ENCODE peak calls at places on chromosomes 4 and X, in six cellular contexts. One of them, this sample, is unnamed.

GRCh38 chr4:121049072-121049599 is 23.2 kb downstream of the NDNF start:
- DNase-seq in sigmoid colon: no peak
- DNase-seq in HCT116: no peak
- DNase-seq in gastrocnemius medialis: no peak
- DNase-seq in tibial nerve: no peak
- DNase-seq in H1: no peak
- DNase-seq in this sample: no peak

GRCh38 chrX:78595901-78596502 is 63.1 kb downstream of the RTL3 start:
- DNase-seq in H1: peak; percentile 47
- DNase-seq in gastrocnemius medialis: no peak
- DNase-seq in tibial nerve: no peak
- DNase-seq in HCT116: no peak
- DNase-seq in sigmoid colon: no peak
- DNase-seq in this sample: no peak

GRCh38 chr4:77040856-77041576 is 34.8 kb downstream of the CCNI start:
- DNase-seq in tibial nerve: no peak
- DNase-seq in HCT116: no peak
- DNase-seq in gastrocnemius medialis: no peak
- DNase-seq in H1: no peak
- DNase-seq in sigmoid colon: no peak
- DNase-seq in this sample: no peak

GRCh38 chrX:13647709-13648212 is 5.2 kb upstream of the TCEANC start:
- DNase-seq in gastrocnemius medialis: no peak
- DNase-seq in sigmoid colon: peak; percentile 73
- DNase-seq in H1: no peak
- DNase-seq in tibial nerve: peak; percentile 17
- DNase-seq in HCT116: peak; percentile 57
- DNase-seq in this sample: no peak

GRCh38 chrX:125394449-125394848 is 74.8 kb downstream of the TEX13C start:
- DNase-seq in gastrocnemius medialis: no peak
- DNase-seq in tibial nerve: no peak
- DNase-seq in H1: no peak
- DNase-seq in sigmoid colon: no peak
- DNase-seq in HCT116: no peak
- DNase-seq in this sample: no peak

GRCh38 chr4:71377561-71377960 is 38.7 kb downstream of the SLC4A4 start:
- DNase-seq in sigmoid colon: no peak
- DNase-seq in H1: no peak
- DNase-seq in gastrocnemius medialis: no peak
- DNase-seq in tibial nerve: no peak
- DNase-seq in HCT116: no peak
- DNase-seq in this sample: no peak

GRCh38 chr4:128241425-128241913 is 46.1 kb downstream of the PGRMC2 start:
- DNase-seq in sigmoid colon: no peak
- DNase-seq in gastrocnemius medialis: no peak
- DNase-seq in tibial nerve: no peak
- DNase-seq in HCT116: no peak
- DNase-seq in H1: no peak
- DNase-seq in this sample: no peak

GRCh38 chrX:105502336-105502735 is 281.8 kb upstream of the TEX13A start:
- DNase-seq in gastrocnemius medialis: no peak
- DNase-seq in HCT116: no peak
- DNase-seq in H1: no peak
- DNase-seq in tibial nerve: no peak
- DNase-seq in sigmoid colon: no peak
- DNase-seq in this sample: no peak

GRCh38 chr4:134518574-134519217 is 317.1 kb upstream of the PABPC4L start:
- DNase-seq in HCT116: no peak
- DNase-seq in sigmoid colon: no peak
- DNase-seq in H1: no peak
- DNase-seq in tibial nerve: no peak
- DNase-seq in gastrocnemius medialis: no peak
- DNase-seq in this sample: no peak

GRCh38 chr4:154004450-154004849 is 215.6 kb upstream of the SFRP2 start:
- DNase-seq in HCT116: no peak
- DNase-seq in sigmoid colon: peak; percentile 80
- DNase-seq in tibial nerve: no peak
- DNase-seq in gastrocnemius medialis: no peak
- DNase-seq in H1: no peak
- DNase-seq in this sample: no peak

GRCh38 chr4:86894465-86894864 is 2.2 kb upstream of the C4orf36 start:
- DNase-seq in HCT116: no peak
- DNase-seq in sigmoid colon: no peak
- DNase-seq in H1: no peak
- DNase-seq in tibial nerve: no peak
- DNase-seq in gastrocnemius medialis: no peak
- DNase-seq in this sample: no peak

GRCh38 chr4:30868257-30868656 is 148.1 kb downstream of the PCDH7 start:
- DNase-seq in tibial nerve: no peak
- DNase-seq in gastrocnemius medialis: no peak
- DNase-seq in HCT116: no peak
- DNase-seq in sigmoid colon: no peak
- DNase-seq in H1: no peak
- DNase-seq in this sample: no peak

GRCh38 chr4:145525291-145525740 is 43.7 kb downstream of the SMAD1 start:
- DNase-seq in sigmoid colon: no peak
- DNase-seq in HCT116: no peak
- DNase-seq in tibial nerve: no peak
- DNase-seq in gastrocnemius medialis: no peak
- DNase-seq in H1: no peak
- DNase-seq in this sample: no peak
- H3K4me3 ChIP-seq in sigmoid colon: no peak overlapping the region
- H3K4me3 ChIP-seq in HCT116: no peak overlapping the region
- H3K4me3 ChIP-seq in tibial nerve: no peak overlapping the region
- H3K4me3 ChIP-seq in gastrocnemius medialis: no peak overlapping the region
- H3K4me3 ChIP-seq in H1: no peak overlapping the region
- H3K4me3 ChIP-seq in this sample: no peak overlapping the region

GRCh38 chr4:26558166-26558895 is 25.6 kb upstream of the TBC1D19 start:
- DNase-seq in sigmoid colon: no peak
- DNase-seq in tibial nerve: no peak
- DNase-seq in HCT116: no peak
- DNase-seq in H1: no peak
- DNase-seq in gastrocnemius medialis: no peak
- DNase-seq in this sample: no peak
- H3K4me1 ChIP-seq in sigmoid colon: peaks cover 14% of the 10 kb centered on the region
- H3K4me1 ChIP-seq in tibial nerve: no peaks in the 10 kb centered on the region
- H3K4me1 ChIP-seq in HCT116: no peaks in the 10 kb centered on the region
- H3K4me1 ChIP-seq in H1: no peaks in the 10 kb centered on the region
- H3K4me1 ChIP-seq in gastrocnemius medialis: no peaks in the 10 kb centered on the region
- H3K4me1 ChIP-seq in this sample: no peaks in the 10 kb centered on the region

GRCh38 chr4:93764647-93765246 is 63.8 kb upstream of the ATOH1 start:
- DNase-seq in HCT116: peak; percentile 40
- DNase-seq in gastrocnemius medialis: no peak
- DNase-seq in H1: no peak
- DNase-seq in tibial nerve: no peak
- DNase-seq in sigmoid colon: no peak
- DNase-seq in this sample: no peak
- TF ChIP-seq POLR2A in HCT116: no peak
- TF ChIP-seq POLR2A in gastrocnemius medialis: no peak
- TF ChIP-seq POLR2A in H1: no peak
- TF ChIP-seq POLR2A in tibial nerve: no peak
- TF ChIP-seq POLR2A in sigmoid colon: no peak
- TF ChIP-seq POLR2A in this sample: no peak

GRCh38 chr4:16896871-16897270 is 1.6 kb downstream of the LDB2 start:
- DNase-seq in tibial nerve: no peak
- DNase-seq in HCT116: no peak
- DNase-seq in sigmoid colon: no peak
- DNase-seq in H1: no peak
- DNase-seq in gastrocnemius medialis: no peak
- DNase-seq in this sample: no peak
- H3K4me3 ChIP-seq in tibial nerve: peak overlapping the region; percentile 25
- H3K4me3 ChIP-seq in HCT116: no peak overlapping the region
- H3K4me3 ChIP-seq in sigmoid colon: peak overlapping the region; percentile 46
- H3K4me3 ChIP-seq in H1: peak overlapping the region; percentile 47
- H3K4me3 ChIP-seq in gastrocnemius medialis: peak overlapping the region; percentile 59
- H3K4me3 ChIP-seq in this sample: peak overlapping the region; percentile 49

GRCh38 chr4:182190306-182190705 is 52.9 kb upstream of the TENM3 start:
- DNase-seq in H1: no peak
- DNase-seq in gastrocnemius medialis: no peak
- DNase-seq in tibial nerve: no peak
- DNase-seq in HCT116: no peak
- DNase-seq in sigmoid colon: no peak
- DNase-seq in this sample: no peak
- H3K4me1 ChIP-seq in H1: peaks cover 4% of the 10 kb centered on the region
- H3K4me1 ChIP-seq in gastrocnemius medialis: no peaks in the 10 kb centered on the region
- H3K4me1 ChIP-seq in tibial nerve: no peaks in the 10 kb centered on the region
- H3K4me1 ChIP-seq in HCT116: no peaks in the 10 kb centered on the region
- H3K4me1 ChIP-seq in sigmoid colon: no peaks in the 10 kb centered on the region
- H3K4me1 ChIP-seq in this sample: no peaks in the 10 kb centered on the region

GRCh38 chrX:154526901-154527675 is 11.1 kb upstream of the FAM3A start:
- DNase-seq in gastrocnemius medialis: peak; percentile 48
- DNase-seq in HCT116: peak; percentile 27
- DNase-seq in tibial nerve: peak; percentile 61
- DNase-seq in sigmoid colon: peak; percentile 91
- DNase-seq in H1: peak; percentile 74
- DNase-seq in this sample: peak; percentile 87
- TF ChIP-seq POLR2A in gastrocnemius medialis: no peak
- TF ChIP-seq POLR2A in HCT116: no peak
- TF ChIP-seq POLR2A in tibial nerve: no peak
- TF ChIP-seq POLR2A in sigmoid colon: no peak
- TF ChIP-seq POLR2A in H1: peak; percentile 23
- TF ChIP-seq POLR2A in this sample: no peak

GRCh38 chrX:96713303-96713702 is 28.7 kb downstream of the DIAPH2 start:
- DNase-seq in sigmoid colon: no peak
- DNase-seq in H1: no peak
- DNase-seq in gastrocnemius medialis: no peak
- DNase-seq in HCT116: no peak
- DNase-seq in tibial nerve: no peak
- DNase-seq in this sample: no peak

GRCh38 chrX:96704661-96705060 is 20.0 kb downstream of the DIAPH2 start:
- DNase-seq in gastrocnemius medialis: no peak
- DNase-seq in sigmoid colon: no peak
- DNase-seq in H1: no peak
- DNase-seq in tibial nerve: no peak
- DNase-seq in HCT116: no peak
- DNase-seq in this sample: no peak

GRCh38 chrX:96707829-96708228 is 23.2 kb downstream of the DIAPH2 start:
- DNase-seq in sigmoid colon: no peak
- DNase-seq in HCT116: no peak
- DNase-seq in gastrocnemius medialis: no peak
- DNase-seq in tibial nerve: no peak
- DNase-seq in H1: no peak
- DNase-seq in this sample: no peak

GRCh38 chrX:96705905-96706304 is 21.3 kb downstream of the DIAPH2 start:
- DNase-seq in sigmoid colon: no peak
- DNase-seq in HCT116: no peak
- DNase-seq in tibial nerve: no peak
- DNase-seq in H1: no peak
- DNase-seq in gastrocnemius medialis: no peak
- DNase-seq in this sample: no peak

DNA sequence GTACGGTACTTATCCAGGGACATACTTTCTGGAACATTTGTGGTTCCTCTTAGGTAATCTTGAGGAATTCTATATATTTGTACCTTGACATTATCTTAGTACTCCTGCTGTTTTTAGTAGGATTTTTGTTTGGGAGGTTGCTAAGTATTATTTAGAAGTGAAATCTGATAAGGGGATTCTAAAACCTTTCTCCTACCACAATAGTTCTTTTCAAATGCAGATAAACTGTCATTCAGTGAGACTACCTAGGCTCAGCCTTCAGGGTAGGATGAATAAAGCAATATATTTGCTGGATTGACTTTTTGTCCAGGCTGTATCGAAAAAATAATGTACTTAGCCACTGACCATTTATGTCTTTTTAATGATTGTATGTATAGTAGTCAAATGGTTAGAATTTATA is 25.4 kb downstream of the DIAPH2 start:
- DNase-seq in gastrocnemius medialis: no peak
- DNase-seq in H1: no peak
- DNase-seq in tibial nerve: no peak
- DNase-seq in sigmoid colon: no peak
- DNase-seq in HCT116: no peak
- DNase-seq in this sample: no peak
- H3K4me3 ChIP-seq in gastrocnemius medialis: no peak overlapping the region
- H3K4me3 ChIP-seq in H1: no peak overlapping the region
- H3K4me3 ChIP-seq in tibial nerve: no peak overlapping the region
- H3K4me3 ChIP-seq in sigmoid colon: no peak overlapping the region
- H3K4me3 ChIP-seq in HCT116: no peak overlapping the region
- H3K4me3 ChIP-seq in this sample: no peak overlapping the region

DNA sequence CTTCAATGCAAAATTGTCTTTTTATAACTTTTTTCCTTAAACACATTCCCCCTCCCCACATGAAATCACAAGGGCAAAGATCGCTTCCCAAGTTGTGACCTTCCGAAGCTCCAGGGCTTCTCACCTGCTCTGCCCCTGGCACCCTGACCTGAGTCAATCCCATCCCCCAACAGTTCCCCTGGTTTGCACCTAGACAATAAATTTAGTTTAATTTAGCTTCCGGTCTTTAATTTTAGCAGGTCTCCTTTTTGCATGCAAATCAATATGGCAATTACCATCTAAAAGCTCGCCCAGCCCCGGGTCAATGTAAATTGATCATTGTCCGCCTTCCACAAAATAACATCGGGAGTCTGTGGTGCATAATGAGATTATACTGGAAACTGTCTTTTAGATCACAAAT is 6.8 kb downstream of the BCOR start:
- DNase-seq in tibial nerve: no peak
- DNase-seq in H1: no peak
- DNase-seq in gastrocnemius medialis: no peak
- DNase-seq in sigmoid colon: no peak
- DNase-seq in HCT116: no peak
- DNase-seq in this sample: no peak
- H3K4me1 ChIP-seq in tibial nerve: peaks cover 17% of the 10 kb centered on the region
- H3K4me1 ChIP-seq in H1: peaks cover 25% of the 10 kb centered on the region
- H3K4me1 ChIP-seq in gastrocnemius medialis: peaks cover 60% of the 10 kb centered on the region
- H3K4me1 ChIP-seq in sigmoid colon: peaks cover 78% of the 10 kb centered on the region
- H3K4me1 ChIP-seq in HCT116: peaks cover 60% of the 10 kb centered on the region
- H3K4me1 ChIP-seq in this sample: peaks cover 41% of the 10 kb centered on the region

This sample was measured in suprapubic skin.